ENCODE peak calls at places on chromosomes 7 and 10, in six cellular contexts. K is endothelial cell of umbilical vein, Y is PC-3, G is IMR-90, U is HCT116, T is neuronal stem cell. A is an unnamed sample.

GRCh38 chr7:137421389-137421788 is 77.9 kb upstream of the PTN start:
- DNase-seq in K (no peak), Y (no peak), G (peak; percentile 79), U (no peak), T (no peak), A (no peak)

GRCh38 chr7:150972094-150972493 is 6.0 kb downstream of the KCNH2 start:
- DNase-seq in K (no peak), Y (no peak), G (peak; percentile 44), U (no peak), T (no peak), A (no peak)

GRCh38 chr10:114520453-114520852 is 116.2 kb upstream of the AFAP1L2 start:
- DNase-seq in K (peak; percentile 81), Y (peak; percentile 82), G (peak; percentile 92), U (peak; percentile 73), T (no peak), A (no peak)

GRCh38 chr7:23600251-23600650 is 3.1 kb downstream of the CCDC126 start:
- DNase-seq in K (no peak), Y (no peak), G (no peak), U (no peak), T (no peak), A (no peak)

GRCh38 chr10:77801474-77802238 is 124.9 kb downstream of the DLG5 start:
- DNase-seq in K (no peak), Y (peak; percentile 54), G (peak; percentile 52), U (no peak), T (no peak), A (no peak)

GRCh38 chr10:125043824-125044658 is 102.1 kb downstream of the ZRANB1 start:
- DNase-seq in K (no peak), Y (no peak), G (peak; percentile 25), U (no peak), T (no peak), A (peak; percentile 37)

GRCh38 chr7:151819826-151820225 is 57.1 kb downstream of the PRKAG2 start:
- DNase-seq in K (no peak), Y (no peak), G (no peak), U (no peak), T (no peak), A (peak; percentile 23)

GRCh38 chr10:91036807-91037405 is 116.0 kb upstream of the ANKRD1 start:
- DNase-seq in K (no peak), Y (no peak), G (no peak), U (no peak), T (no peak), A (no peak)

GRCh38 chr7:138982204-138982623 is 1.0 kb upstream of the KIAA1549 start:
- DNase-seq in K (no peak), Y (no peak), G (no peak), U (no peak), T (no peak), A (no peak)

GRCh38 chr10:131896403-131896802 is 4.4 kb upstream of the PPP2R2D start:
- DNase-seq in K (no peak), Y (no peak), G (no peak), U (no peak), T (no peak), A (no peak)

GRCh38 chr10:88497878-88498277 is 85.2 kb downstream of the RNLS start:
- DNase-seq in K (no peak), Y (no peak), G (no peak), U (no peak), T (no peak), A (no peak)

GRCh38 chr10:52740913-52741675 is 31.5 kb downstream of the MBL2 start:
- DNase-seq in K (peak; percentile 52), Y (peak; percentile 96), G (peak; percentile 17), U (peak; percentile 32), T (peak; percentile 55), A (no peak)

GRCh38 chr7:71633571-71634008 is 501.6 kb downstream of the GALNT17 start:
- DNase-seq in K (no peak), Y (peak; percentile 35), G (peak; percentile 3), U (no peak), T (no peak), A (no peak)

GRCh38 chr7:82715344-82715743 is 271.8 kb upstream of the CACNA2D1 start:
- DNase-seq in K (no peak), Y (no peak), G (no peak), U (no peak), T (no peak), A (no peak)

GRCh38 chr7:148909560-148909959 is 25.5 kb upstream of the EZH2 start:
- DNase-seq in K (no peak), Y (no peak), G (no peak), U (no peak), T (no peak), A (no peak)
- H3K9ac ChIP-seq in K (no peak overlapping the region), Y (no peak overlapping the region), G (no peak overlapping the region), U (no peak overlapping the region), T (no peak overlapping the region), A (no peak overlapping the region)

GRCh38 chr7:155214328-155214986 is 83.2 kb upstream of the INSIG1 start:
- DNase-seq in K (no peak), Y (peak; percentile 43), G (no peak), U (no peak), T (no peak), A (peak; percentile 49)
- H3K4me3 ChIP-seq in K (no peak overlapping the region), Y (peak overlapping the region; percentile 66), G (no peak overlapping the region), U (no peak overlapping the region), T (no peak overlapping the region), A (peak overlapping the region; percentile 40)

DNA sequence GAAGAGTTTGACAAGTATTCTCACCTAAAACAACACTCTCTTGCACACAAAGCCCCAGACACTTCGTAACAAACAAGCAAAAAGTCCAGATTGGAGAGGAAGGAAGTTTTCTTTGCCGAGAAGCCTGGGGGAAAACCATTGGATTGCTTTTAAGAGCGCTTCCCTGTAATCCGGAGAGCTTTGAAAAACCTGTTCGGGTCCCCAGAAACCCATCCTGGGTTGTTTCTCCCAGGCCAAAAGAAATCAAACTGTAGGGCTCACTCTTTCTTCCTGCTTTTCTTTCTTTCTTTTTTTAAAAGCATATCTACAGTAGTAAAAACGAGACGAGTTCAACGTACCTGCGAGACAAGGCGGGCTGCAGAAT is 655 bp downstream of the SP8 start:
- DNase-seq in K (no peak), Y (no peak), G (no peak), U (no peak), T (no peak), A (no peak)
- H3K9ac ChIP-seq in K (peak overlapping the region; percentile 0), Y (no peak overlapping the region), G (no peak overlapping the region), U (peak overlapping the region; percentile 23), T (peak overlapping the region; percentile 91), A (no peak overlapping the region)

GRCh38 chr7:2520131-2520807 is 695 bp downstream of the LFNG start:
- DNase-seq in K (no peak), Y (peak; percentile 13), G (no peak), U (no peak), T (no peak), A (no peak)

GRCh38 chr7:2522780-2523433 is 3.3 kb downstream of the LFNG start:
- DNase-seq in K (no peak), Y (peak; percentile 37), G (no peak), U (peak; percentile 56), T (peak; percentile 68), A (no peak)

GRCh38 chr7:2521952-2522591 is 2.5 kb downstream of the LFNG start:
- DNase-seq in K (peak; percentile 48), Y (peak; percentile 32), G (no peak), U (no peak), T (no peak), A (no peak)

GRCh38 chr7:2520808-2521146 is 1.2 kb downstream of the LFNG start:
- DNase-seq in K (no peak), Y (no peak), G (no peak), U (no peak), T (no peak), A (no peak)

DNA sequence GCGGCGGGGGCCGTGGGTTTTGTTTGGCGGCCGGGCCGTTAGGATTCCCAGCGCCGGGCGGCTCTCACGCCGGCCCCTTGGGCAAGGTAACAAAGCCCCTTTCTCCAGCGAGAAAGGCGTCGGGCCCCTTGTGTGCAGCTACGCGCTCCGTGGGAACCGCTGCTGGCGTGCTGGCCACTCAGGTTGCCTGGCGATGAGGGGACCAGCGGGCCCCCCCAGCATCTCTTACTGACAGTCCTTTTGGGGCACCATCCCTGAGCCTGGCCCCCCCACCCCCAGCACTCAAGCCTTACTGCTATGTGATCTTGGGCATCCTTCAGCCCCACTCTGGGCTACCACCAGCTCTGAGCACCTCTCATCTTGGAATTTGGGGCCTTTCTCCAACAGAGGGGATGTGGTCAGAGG is 1.8 kb downstream of the LFNG start:
- DNase-seq in K (no peak), Y (no peak), G (no peak), U (no peak), T (no peak), A (no peak)
- H3K4me3 ChIP-seq in K (peak overlapping the region; percentile 43), Y (peak overlapping the region; percentile 68), G (no peak overlapping the region), U (no peak overlapping the region), T (peak overlapping the region; percentile 96), A (no peak overlapping the region)

GRCh38 chr10:11204355-11204879 is 186.7 kb downstream of the CELF2 start:
- DNase-seq in K (peak; percentile 6), Y (no peak), G (no peak), U (no peak), T (no peak), A (no peak)

GRCh38 chr10:11207276-11207809 is 189.7 kb downstream of the CELF2 start:
- DNase-seq in K (no peak), Y (no peak), G (no peak), U (no peak), T (no peak), A (no peak)

GRCh38 chr10:11201911-11202310 is 184.2 kb downstream of the CELF2 start:
- DNase-seq in K (no peak), Y (no peak), G (no peak), U (no peak), T (no peak), A (no peak)

GRCh38 chr10:11208243-11208642 is 190.6 kb downstream of the CELF2 start:
- DNase-seq in K (no peak), Y (no peak), G (no peak), U (no peak), T (no peak), A (no peak)

DNA sequence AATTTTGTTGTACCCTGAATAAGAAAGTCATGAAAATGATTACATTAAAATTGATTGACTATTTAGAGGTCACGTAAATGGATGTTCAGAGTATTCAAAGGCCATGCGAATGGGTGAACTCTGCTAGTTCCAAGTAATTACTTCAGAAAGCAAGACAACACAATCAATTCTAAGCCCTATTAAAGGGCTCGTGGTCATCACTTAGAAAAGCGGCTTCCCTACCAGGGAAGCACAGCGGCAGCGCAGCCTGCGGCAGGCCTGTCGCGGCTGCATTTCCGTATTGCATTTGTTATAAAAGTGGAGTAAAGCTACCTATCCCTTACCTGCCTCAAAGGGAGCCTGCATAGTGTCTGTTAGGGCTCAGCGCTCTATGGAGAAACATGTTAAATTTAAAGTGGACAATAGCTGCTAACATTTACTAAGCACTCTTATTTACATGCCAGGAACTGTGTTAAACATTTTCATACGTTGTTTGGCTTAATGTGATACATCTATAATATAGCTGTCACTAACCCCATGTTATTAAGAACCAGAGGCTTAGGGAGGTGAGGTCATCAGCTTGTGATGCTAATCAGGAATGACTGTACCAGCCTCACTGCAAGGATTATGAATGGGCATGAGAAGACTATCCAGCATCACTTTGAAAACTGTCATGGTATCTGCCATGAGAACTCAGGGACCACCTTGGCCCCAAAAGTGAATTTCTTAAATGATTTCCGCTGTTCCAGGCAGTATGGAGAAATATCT is 187.5 kb downstream of the CELF2 start:
- DNase-seq in K (peak; percentile 33), Y (no peak), G (peak; percentile 11), U (no peak), T (no peak), A (no peak)
- H3K9ac ChIP-seq in K (no peak overlapping the region), Y (no peak overlapping the region), G (no peak overlapping the region), U (no peak overlapping the region), T (no peak overlapping the region), A (no peak overlapping the region)

GRCh38 chr10:112446855-112447691 is at the start of the genes VTI1A and ZDHHC6:
- DNase-seq in K (peak; percentile 79), Y (peak; percentile 75), G (peak; percentile 84), U (peak; percentile 91), T (peak; percentile 83), A (peak; percentile 91)

GRCh38 chr10:112446055-112446854 is 459 bp downstream of the ZDHHC6 start:
- DNase-seq in K (peak; percentile 29), Y (no peak), G (peak; percentile 23), U (no peak), T (no peak), A (peak; percentile 53)

GRCh38 chr10:112448903-112449302 is 1.9 kb downstream of the VTI1A start:
- DNase-seq in K (no peak), Y (no peak), G (no peak), U (no peak), T (no peak), A (no peak)
- H3K4me3 ChIP-seq in K (no peak overlapping the region), Y (no peak overlapping the region), G (no peak overlapping the region), U (peak overlapping the region; percentile 94), T (no peak overlapping the region), A (peak overlapping the region; percentile 3)